ENCODE peak calls at places on chromosomes 3 and 15, in seven cellular contexts. T is sigmoid colon, U is endothelial cell of umbilical vein, R is PC-9, D is lower lobe of right lung, K is HCT116, G is heart left ventricle. V is an unnamed sample.

GRCh38 chr3:104032283-104032682 is 1334.4 kb upstream of the ALCAM start:
- DNase-seq in D (no peak), U (no peak), R (no peak), G (no peak), K (no peak), T (no peak), V (no peak)

GRCh38 chr15:81336568-81336967 is 12.6 kb upstream of the STARD5 start:
- DNase-seq in D (no peak), K (peak), R (no peak), T (no peak), G (no peak), U (peak), V (no peak)

GRCh38 chr3:156865732-156866131 is 39.6 kb downstream of the LEKR1 start:
- DNase-seq in K (no peak), U (peak), T (no peak), R (no peak), D (no peak), G (no peak), V (no peak)

GRCh38 chr3:177830411-177830849 is 633.1 kb upstream of the TBL1XR1 start:
- DNase-seq in T (peak), U (no peak), G (no peak), K (no peak), R (no peak), D (no peak), V (no peak)

GRCh38 chr3:143344516-143345165 is 225.1 kb downstream of the CHST2 start:
- DNase-seq in D (no peak), U (peak), R (no peak), G (no peak), T (no peak), K (no peak), V (no peak)

GRCh38 chr15:59371458-59372351 is 966 bp downstream of the MYO1E start:
- DNase-seq in D (peak), K (no peak), U (peak), R (peak), G (peak), T (peak), V (peak)

GRCh38 chr3:71129611-71130515 is 453.7 kb downstream of the FOXP1 start:
- DNase-seq in D (no peak), R (no peak), U (peak), T (no peak), G (no peak), K (no peak), V (no peak)

GRCh38 chr15:85750319-85750806 is 44.4 kb downstream of the KLHL25 start:
- DNase-seq in R (no peak), G (peak), U (no peak), T (peak), D (no peak), K (no peak), V (peak)

GRCh38 chr3:133124511-133124910 is 86.3 kb downstream of the TMEM108 start:
- DNase-seq in D (no peak), T (no peak), K (no peak), G (peak), R (no peak), U (no peak), V (no peak)

GRCh38 chr3:143972495-143973351 is 1.1 kb downstream of the DIPK2A start:
- DNase-seq in K (peak), D (peak), T (peak), U (peak), R (peak), G (peak), V (peak)

GRCh38 chr3:128274837-128275236 is 121.6 kb downstream of the EEFSEC start:
- DNase-seq in D (no peak), K (no peak), T (no peak), R (peak), U (peak), G (no peak), V (no peak)

DNA sequence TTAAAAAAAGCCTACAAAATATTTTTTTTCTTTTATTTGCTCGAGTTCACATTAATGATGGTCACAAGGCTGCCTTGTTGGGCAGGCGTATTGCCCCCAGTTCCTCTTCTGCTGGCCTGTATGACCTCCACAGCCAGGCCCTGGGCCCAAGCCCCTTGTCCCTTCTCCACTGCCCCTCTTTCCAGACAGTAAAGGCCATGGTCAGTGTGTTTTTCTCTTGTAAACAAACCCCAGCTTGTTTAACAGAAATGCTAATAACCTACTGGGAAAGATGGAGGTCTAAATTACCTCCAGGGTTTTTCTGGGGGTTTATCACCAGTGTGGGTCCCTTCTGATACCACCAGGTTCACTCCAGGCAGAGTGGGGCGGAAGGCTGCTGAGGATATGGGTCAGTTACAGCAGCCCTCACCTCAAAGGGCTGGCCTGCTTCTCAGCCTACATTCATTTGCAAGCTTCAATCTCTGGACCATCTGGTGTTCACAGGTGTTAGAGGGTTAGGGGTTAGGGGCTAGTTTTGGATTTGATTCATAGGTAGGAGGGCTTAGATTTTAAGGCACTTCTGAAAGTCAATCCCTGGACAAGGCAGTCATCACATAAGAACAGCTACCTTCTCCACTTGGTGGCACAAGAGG is 2.0 kb upstream of the MANF start:
- DNase-seq in U (no peak), T (no peak), D (no peak), G (no peak), R (no peak), K (no peak), V (no peak)
- H3K4me3 ChIP-seq in U (no peak), T (no peak), D (no peak), G (no peak), R (peak), K (peak), V (no peak)

GRCh38 chr3:148240351-148240750 is 457.4 kb upstream of the AGTR1 start:
- DNase-seq in T (no peak), D (no peak), K (no peak), R (no peak), G (no peak), U (no peak), V (no peak)
- H3K4me3 ChIP-seq in T (no peak), D (no peak), K (no peak), R (no peak), G (no peak), U (no peak), V (no peak)

DNA sequence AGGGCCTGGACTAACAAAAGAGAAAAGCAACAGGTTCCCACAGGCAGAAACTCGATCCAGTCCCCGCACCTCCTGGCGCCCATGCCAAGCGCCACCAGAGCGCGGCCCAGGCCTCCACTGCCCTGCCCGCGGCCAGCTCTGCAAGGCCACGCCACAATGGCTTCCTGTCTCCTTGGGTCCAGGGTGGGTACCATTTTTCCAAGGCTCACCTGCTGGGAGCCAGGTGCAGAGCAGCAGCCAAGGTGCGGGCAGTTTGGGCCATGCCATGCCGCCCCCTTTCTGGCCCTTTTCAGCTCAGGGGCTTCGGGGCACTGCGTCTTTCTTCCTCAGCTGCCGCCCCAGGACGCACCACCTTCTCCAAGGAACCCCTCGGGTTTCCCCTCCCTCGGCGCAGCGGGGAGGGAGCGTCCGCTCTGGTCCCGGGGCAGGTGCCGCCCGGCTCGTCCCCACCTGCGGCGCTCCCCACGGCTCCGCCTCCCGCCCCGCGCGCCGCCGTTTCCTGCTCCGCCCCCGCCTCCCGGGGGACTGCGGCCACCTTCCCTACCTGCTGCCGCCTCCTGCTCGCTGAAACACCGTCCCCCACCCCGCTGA is at the start of gene ILDR1:
- DNase-seq in D (peak), U (no peak), K (peak), R (peak), T (no peak), G (no peak), V (peak)
- H3K4me3 ChIP-seq in D (peak), U (no peak), K (peak), R (peak), T (no peak), G (peak), V (peak)

GRCh38 chr3:170363471-170363994 is 6.0 kb downstream of the SKIL start:
- DNase-seq in G (no peak), T (no peak), K (no peak), D (no peak), U (no peak), R (no peak), V (no peak)
- H3K4me3 ChIP-seq in G (no peak), T (no peak), K (no peak), D (no peak), U (peak), R (peak), V (peak)

GRCh38 chr15:98740963-98741362 is 92.6 kb downstream of the IGF1R start:
- DNase-seq in U (no peak), R (no peak), T (no peak), D (no peak), G (no peak), K (no peak), V (no peak)
- H3K4me3 ChIP-seq in U (no peak), R (no peak), T (no peak), D (no peak), G (no peak), K (no peak), V (no peak)

DNA sequence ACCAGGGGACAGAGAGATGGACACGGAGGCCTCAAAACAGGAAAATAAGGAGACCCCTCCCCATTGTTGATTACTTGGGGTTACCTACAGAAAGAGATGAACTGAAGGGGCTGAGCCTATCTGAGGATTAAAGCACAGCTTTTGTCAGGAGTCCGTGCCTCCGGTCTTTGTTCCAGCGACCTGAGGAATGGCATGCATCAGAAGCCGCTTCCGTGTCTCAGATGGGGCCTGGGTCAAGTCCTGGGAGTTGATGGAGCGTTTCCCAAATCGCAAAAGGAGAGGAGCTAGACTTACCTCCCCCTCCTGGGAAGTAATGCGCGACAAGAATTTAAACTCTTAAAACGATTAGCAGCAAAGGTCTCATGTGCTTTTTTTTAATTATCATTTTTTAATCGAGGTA is 1.0 kb upstream of the ALDH1A3 start:
- DNase-seq in K (no peak), R (no peak), T (no peak), U (no peak), D (no peak), G (no peak), V (no peak)
- H3K4me3 ChIP-seq in K (peak), R (peak), T (no peak), U (no peak), D (peak), G (peak), V (no peak)

V was measured in kidney.